ENCODE peak calls at places on chromosomes 3 and 15, in six cellular contexts. Q, V, O, M, A and T are unnamed samples.

GRCh38 chr15:45157974-45158373 is 28.2 kb downstream of the DUOX1 start:
- DNase-seq in Q (no peak), V (peak; percentile 65), O (no peak), M (no peak), A (peak; percentile 38), T (no peak)

GRCh38 chr3:22372292-22372949 is 621.4 kb upstream of the ZNF385D start:
- DNase-seq in Q (no peak), V (no peak), O (peak; percentile 25), M (no peak), A (no peak), T (no peak)

GRCh38 chr15:58440922-58441321 is 9.1 kb downstream of the LIPC start:
- DNase-seq in Q (no peak), V (no peak), O (no peak), M (no peak), A (no peak), T (no peak)

GRCh38 chr15:92277776-92278175 is 115.9 kb upstream of the ST8SIA2 start:
- DNase-seq in Q (no peak), V (peak; percentile 2), O (peak; percentile 20), M (peak; percentile 45), A (no peak), T (peak; percentile 28)

GRCh38 chr3:8441969-8442559 is 59.6 kb upstream of the LMCD1 start:
- DNase-seq in Q (no peak), V (peak; percentile 64), O (no peak), M (peak; percentile 63), A (no peak), T (no peak)

GRCh38 chr15:60827492-60827891 is 348.6 kb upstream of the ICE2 start:
- DNase-seq in Q (no peak), V (no peak), O (no peak), M (no peak), A (no peak), T (no peak)

GRCh38 chr3:64808056-64808455 is 120.3 kb upstream of the ADAMTS9 start:
- DNase-seq in Q (no peak), V (no peak), O (no peak), M (no peak), A (no peak), T (no peak)

GRCh38 chr3:32460031-32460749 is 42.5 kb downstream of the CMTM6 start:
- DNase-seq in Q (peak; percentile 88), V (no peak), O (no peak), M (no peak), A (no peak), T (no peak)

GRCh38 chr3:41265823-41266273 is 66.5 kb downstream of the CTNNB1 start:
- DNase-seq in Q (no peak), V (peak; percentile 87), O (no peak), M (no peak), A (no peak), T (no peak)

GRCh38 chr15:101308604-101309435 is 13.8 kb upstream of the SNRPA1 start:
- DNase-seq in Q (no peak), V (no peak), O (no peak), M (no peak), A (no peak), T (no peak)

GRCh38 chr3:124318014-124318413 is 326.1 kb upstream of the ROPN1 start:
- DNase-seq in Q (no peak), V (no peak), O (no peak), M (no peak), A (no peak), T (peak; percentile 98)

GRCh38 chr3:155890671-155891190 is 20.3 kb downstream of the GMPS start:
- DNase-seq in Q (no peak), V (no peak), O (no peak), M (no peak), A (no peak), T (no peak)

GRCh38 chr3:89059201-89059600 is 48.2 kb upstream of the EPHA3 start:
- DNase-seq in Q (no peak), V (peak; percentile 87), O (no peak), M (no peak), A (peak; percentile 72), T (no peak)

GRCh38 chr3:140292154-140292553 is 357.2 kb downstream of the CLSTN2 start:
- DNase-seq in Q (no peak), V (peak; percentile 28), O (no peak), M (no peak), A (peak; percentile 1), T (no peak)

GRCh38 chr3:123405936-123406510 is 42.9 kb downstream of the ADCY5 start:
- DNase-seq in Q (no peak), V (no peak), O (no peak), M (no peak), A (no peak), T (no peak)

GRCh38 chr3:10417849-10418248 is 87.5 kb downstream of the ATP2B2 start:
- DNase-seq in Q (no peak), V (no peak), O (peak; percentile 40), M (no peak), A (no peak), T (no peak)